ENCODE peak calls at places on chromosomes 12 and 14, in seven cellular contexts. U is neural crest cell, Z is cardiac fibroblast, G is heart right ventricle, A is HCT116, J is neural progenitor cell, L is pancreas. X is an unnamed sample.

GRCh38 chr12:77231548-77231947 is 166.2 kb upstream of the E2F7 start:
- DNase-seq in Z (peak), U (no peak), L (peak), J (no peak), G (peak), A (no peak), X (no peak)

GRCh38 chr12:58301337-58302122 is 360.2 kb downstream of the ATP23 start:
- DNase-seq in U (no peak), J (no peak), A (no peak), G (no peak), Z (no peak), L (no peak), X (no peak)

GRCh38 chr12:16238661-16239060 is 38.8 kb downstream of the SLC15A5 start:
- DNase-seq in A (no peak), L (no peak), U (no peak), Z (peak), J (no peak), G (no peak), X (no peak)

GRCh38 chr12:53499261-53500118 is at the start of gene MAP3K12:
- DNase-seq in G (peak), A (no peak), Z (peak), L (peak), U (peak), J (peak), X (no peak)

GRCh38 chr14:103507751-103508150 is 14.9 kb downstream of the CKB start:
- DNase-seq in G (no peak), Z (no peak), J (no peak), L (no peak), U (no peak), A (no peak), X (no peak)

GRCh38 chr14:103989034-103989433 is 46.7 kb upstream of the RD3L start:
- DNase-seq in J (no peak), Z (no peak), A (no peak), U (no peak), L (no peak), G (no peak), X (no peak)

GRCh38 chr12:11981174-11981733 is 89.5 kb upstream of the BCL2L14 start:
- DNase-seq in A (no peak), Z (peak), J (no peak), G (no peak), L (no peak), U (no peak), X (no peak)

GRCh38 chr12:15933751-15934150 is 22.6 kb downstream of the DERA start:
- DNase-seq in Z (no peak), L (no peak), J (no peak), G (no peak), A (no peak), U (no peak), X (no peak)

GRCh38 chr12:129871991-129872969 is 31.5 kb downstream of the TMEM132D start:
- DNase-seq in L (no peak), J (peak), A (no peak), G (no peak), U (peak), Z (no peak), X (no peak)

DNA sequence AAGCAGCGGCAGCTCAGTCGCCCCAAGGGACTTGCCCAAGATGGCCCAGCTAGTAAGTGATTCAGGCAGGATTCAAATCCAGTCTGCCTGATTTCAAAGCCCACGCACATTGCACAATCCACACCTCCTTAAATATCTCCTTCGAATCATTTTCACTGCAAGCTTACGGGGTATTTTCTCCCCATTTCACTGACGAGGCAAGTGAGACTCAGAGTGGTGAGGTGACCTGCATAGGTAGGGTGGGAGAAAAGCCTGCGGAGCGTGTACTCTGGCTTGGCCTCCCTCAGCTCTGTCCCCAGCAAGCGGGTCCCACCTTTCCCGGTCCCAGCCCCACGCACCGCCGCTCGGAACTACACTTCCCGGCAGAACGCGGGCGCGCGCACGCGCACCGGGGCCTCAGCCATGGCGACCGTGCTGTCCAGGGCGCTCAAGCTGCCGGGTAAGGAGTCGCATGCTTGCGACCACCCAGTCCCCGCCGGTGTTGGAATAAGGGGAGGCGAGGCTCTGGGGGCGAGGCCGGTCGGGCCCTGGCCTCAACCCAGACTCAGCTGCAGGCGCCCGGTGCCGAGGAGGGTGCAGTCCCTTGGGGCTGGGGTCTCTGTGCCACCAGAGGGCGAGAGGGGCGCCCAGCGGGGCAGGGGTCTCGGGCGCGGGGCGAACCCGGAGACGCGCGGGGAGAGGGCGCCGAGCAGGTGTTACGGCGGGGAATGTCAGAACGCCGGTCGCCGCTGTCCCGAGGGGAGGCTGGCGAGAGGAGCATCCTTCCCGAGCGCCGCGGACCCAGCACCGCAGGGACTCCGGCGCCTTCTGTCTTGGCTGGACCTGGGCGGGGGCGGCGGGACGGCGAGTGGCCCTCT is at the start of gene FAM234B:
- DNase-seq in J (peak), Z (peak), U (peak), L (peak), A (peak), G (peak), X (peak)
- TF ChIP-seq CTCF in J (peak), Z (no peak), U (peak), L (no peak), A (no peak), G (peak), X (peak)

GRCh38 chr14:68630611-68631013 is 162.3 kb downstream of the ZFP36L1 start:
- DNase-seq in G (no peak), J (no peak), L (no peak), U (no peak), Z (no peak), A (no peak), X (peak)
- TF ChIP-seq CTCF in G (no peak), J (no peak), L (no peak), U (no peak), Z (no peak), A (no peak), X (no peak)

GRCh38 chr14:76546426-76547221 is 170.7 kb downstream of the ESRRB start:
- DNase-seq in Z (no peak), L (no peak), A (peak), U (peak), G (no peak), J (peak), X (no peak)
- TF ChIP-seq CTCF in Z (peak), L (no peak), A (peak), U (peak), G (peak), J (peak), X (peak)

GRCh38 chr12:106431839-106432411 is 74.4 kb downstream of the POLR3B start:
- DNase-seq in A (no peak), U (no peak), G (no peak), Z (no peak), J (no peak), L (no peak), X (no peak)

GRCh38 chr12:106436183-106436582 is 78.6 kb downstream of the POLR3B start:
- DNase-seq in U (no peak), Z (no peak), G (no peak), J (peak), A (no peak), L (no peak), X (no peak)

GRCh38 chr12:106429636-106430035 is 72.1 kb downstream of the POLR3B start:
- DNase-seq in J (no peak), A (no peak), Z (no peak), L (no peak), G (no peak), U (no peak), X (no peak)

GRCh38 chr12:106433055-106433454 is 75.5 kb downstream of the POLR3B start:
- DNase-seq in G (no peak), J (no peak), A (no peak), U (no peak), Z (no peak), L (no peak), X (no peak)

DNA sequence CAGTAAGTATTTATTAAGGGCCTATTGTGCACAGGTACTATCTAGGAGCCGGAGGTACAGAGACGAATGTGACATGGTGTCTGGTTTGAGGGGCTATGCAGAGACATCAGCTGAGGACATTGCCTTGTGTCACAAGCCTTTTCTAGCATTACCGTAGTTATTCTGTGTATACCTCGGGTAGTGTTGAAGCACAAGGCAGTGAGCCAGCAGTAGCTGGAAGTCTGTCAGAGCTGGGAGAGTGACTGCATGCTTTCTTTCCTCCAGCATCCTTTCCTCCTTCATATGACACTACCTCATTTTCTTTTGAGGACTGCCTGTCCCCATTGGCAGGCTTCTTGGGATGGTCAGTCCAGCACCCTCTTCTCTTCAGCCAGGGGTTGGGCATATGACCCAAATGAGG is 77.0 kb downstream of the POLR3B start:
- DNase-seq in U (no peak), J (no peak), Z (no peak), G (no peak), A (no peak), L (no peak), X (no peak)
- TF ChIP-seq CTCF in U (no peak), J (no peak), Z (no peak), G (no peak), A (no peak), L (no peak), X (no peak)

GRCh38 chr12:17278946-17279345 is 673.0 kb upstream of the LMO3 start:
- DNase-seq in U (no peak), J (no peak), A (no peak), L (no peak), G (no peak), Z (no peak), X (no peak)
- TF ChIP-seq CTCF in U (peak), J (peak), A (peak), L (no peak), G (no peak), Z (no peak), X (peak)

DNA sequence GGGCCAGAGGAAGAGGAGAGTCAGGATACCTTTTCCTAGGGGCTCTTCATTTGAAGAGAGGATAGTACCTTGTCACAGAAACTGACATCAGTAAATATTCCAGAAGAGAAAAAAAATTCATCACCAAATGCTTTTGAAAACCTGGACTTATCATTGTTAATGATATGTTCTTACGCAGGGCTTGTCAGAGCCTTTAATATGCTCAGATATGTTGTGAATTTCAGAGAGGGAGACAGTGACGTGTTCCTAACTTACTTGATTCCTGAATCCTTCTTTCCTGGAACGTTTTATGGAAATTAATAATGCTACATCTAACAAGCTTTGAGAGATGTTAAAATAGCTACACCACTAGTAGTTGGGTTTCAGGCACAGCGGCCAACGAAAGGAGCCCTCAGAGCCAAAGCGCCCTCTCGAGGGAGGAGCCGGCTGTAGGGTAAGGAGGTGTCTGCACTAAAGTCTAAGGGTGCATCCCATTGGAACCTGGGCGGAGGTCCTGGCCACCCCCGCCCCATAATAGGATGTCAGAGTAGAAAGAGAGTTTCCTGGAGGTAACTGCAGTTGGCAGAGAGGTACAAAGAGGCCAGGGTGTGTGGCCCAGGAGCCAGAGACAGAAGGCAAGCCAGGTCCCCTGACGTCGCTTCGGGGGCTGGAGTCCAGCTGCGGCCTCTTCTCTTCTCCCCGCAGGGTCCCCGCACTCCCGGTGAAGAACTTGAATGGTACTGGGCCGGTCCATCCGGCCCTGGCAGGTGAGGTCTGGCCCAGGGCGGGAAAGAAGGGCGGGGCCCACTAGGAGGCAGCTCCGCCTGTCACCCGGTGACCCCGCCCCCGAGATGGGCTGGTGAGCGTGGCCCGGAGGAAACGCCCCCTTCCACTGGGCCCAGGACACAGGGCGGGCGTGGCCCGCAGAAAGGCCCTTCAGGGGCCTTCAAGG is 36.2 kb downstream of the DTX1 start:
- DNase-seq in A (no peak), J (peak), U (no peak), Z (peak), L (peak), G (no peak), X (no peak)
- TF ChIP-seq CTCF in A (peak), J (peak), U (peak), Z (peak), L (no peak), G (no peak), X (no peak)

DNA sequence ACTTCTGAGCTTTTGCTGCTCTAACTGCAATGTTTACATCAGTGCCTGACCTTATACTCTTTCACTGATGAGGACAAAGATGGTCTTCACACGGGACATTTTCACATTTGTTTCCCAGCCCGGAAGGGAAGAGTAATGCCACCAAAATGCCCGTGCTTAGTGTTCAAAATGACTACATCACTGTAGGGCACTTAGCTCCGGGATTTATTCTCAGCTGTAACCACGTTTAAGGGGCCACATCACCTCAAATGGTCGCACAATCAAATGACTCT is 2.9 kb downstream of the GSG1 start:
- DNase-seq in Z (no peak), U (no peak), G (no peak), L (no peak), J (no peak), A (no peak), X (no peak)
- TF ChIP-seq CTCF in Z (no peak), U (no peak), G (no peak), L (no peak), J (no peak), A (no peak), X (no peak)

GRCh38 chr12:125685885-125686284 is 620.6 kb downstream of the AACS start:
- DNase-seq in A (no peak), G (no peak), L (no peak), U (no peak), J (no peak), Z (no peak), X (no peak)

GRCh38 chr12:125684968-125685790 is 619.9 kb downstream of the AACS start:
- DNase-seq in G (no peak), L (no peak), U (no peak), J (no peak), A (no peak), Z (no peak), X (peak)

GRCh38 chr12:125687820-125688219 is 622.6 kb downstream of the AACS start:
- DNase-seq in Z (no peak), J (no peak), U (no peak), G (no peak), A (no peak), L (no peak), X (peak)

GRCh38 chr12:125687403-125687802 is 622.2 kb downstream of the AACS start:
- DNase-seq in L (no peak), U (no peak), A (no peak), G (no peak), J (no peak), Z (no peak), X (peak)

DNA sequence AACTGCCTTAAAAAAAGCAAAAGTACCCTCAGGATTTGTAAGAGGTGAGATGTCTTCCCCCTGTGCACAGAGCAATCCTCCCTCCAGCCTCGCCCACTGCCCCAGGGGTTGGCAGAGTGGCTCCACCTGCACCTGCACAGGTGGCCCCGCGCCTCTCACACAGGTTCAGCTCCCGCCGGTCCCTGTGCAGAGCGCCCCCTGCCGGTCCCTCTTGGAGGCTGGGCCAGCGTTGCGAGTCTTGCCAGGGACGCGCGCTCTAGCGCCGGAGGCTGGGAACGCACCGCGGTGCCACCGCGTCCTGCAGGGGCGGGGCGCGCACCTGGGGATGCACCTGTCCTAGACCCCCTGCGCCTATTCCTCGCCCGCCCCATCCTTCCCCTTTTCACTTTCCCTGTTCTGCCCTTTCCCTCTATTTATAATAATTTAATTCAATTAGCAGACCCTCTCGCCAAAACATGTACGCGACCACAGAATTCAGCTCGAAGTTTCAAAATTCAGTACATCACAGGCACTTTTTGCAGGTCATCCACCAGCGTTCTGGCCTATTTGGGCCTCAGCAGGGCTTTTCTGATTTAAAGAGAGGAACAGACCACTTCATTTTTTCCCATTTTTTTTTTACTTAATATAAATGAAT is 618.6 kb downstream of the AACS start:
- DNase-seq in Z (no peak), J (peak), G (no peak), L (peak), U (peak), A (no peak), X (peak)
- TF ChIP-seq CTCF in Z (no peak), J (peak), G (peak), L (peak), U (peak), A (no peak), X (peak)